ENCODE peak calls at places on chromosomes 6 and 20, in four cellular contexts. R is HEK293T, L is K562, G is GM12878. I is an unnamed sample.

GRCh38 chr20:59723607-59724456 is 119.5 kb downstream of the PHACTR3 start:
- DNase-seq in R (no peak), L (no peak), G (no peak), I (no peak)

GRCh38 chr6:76694779-76695178 is 622.3 kb upstream of the IMPG1 start:
- DNase-seq in R (no peak), L (no peak), G (no peak), I (no peak)

GRCh38 chr20:1225729-1226313 is at the start of gene RAD21L1:
- DNase-seq in R (peak), L (peak), G (no peak), I (no peak)

GRCh38 chr20:52279667-52280180 is 88.1 kb upstream of the ZFP64 start:
- DNase-seq in R (no peak), L (no peak), G (no peak), I (no peak)

GRCh38 chr6:122838060-122838780 is 49.2 kb downstream of the SMPDL3A start:
- DNase-seq in R (peak), L (no peak), G (no peak), I (peak)

GRCh38 chr6:34964564-34964963 is 75.5 kb downstream of the ANKS1A start:
- DNase-seq in R (no peak), L (no peak), G (no peak), I (no peak)

GRCh38 chr6:119313937-119314893 is 35.3 kb downstream of the MAN1A1 start:
- DNase-seq in R (no peak), L (no peak), G (peak), I (no peak)

GRCh38 chr20:2805682-2806350 is 5.4 kb upstream of the CPXM1 start:
- DNase-seq in R (peak), L (peak), G (no peak), I (no peak)

GRCh38 chr6:13412211-13412610 is 75.2 kb downstream of the GFOD1 start:
- DNase-seq in R (no peak), L (no peak), G (no peak), I (no peak)

GRCh38 chr6:11710221-11710836 is 68.3 kb downstream of the ADTRP start:
- DNase-seq in R (no peak), L (no peak), G (no peak), I (no peak)

GRCh38 chr6:42013134-42013516 is 37.2 kb upstream of the TAF8 start:
- DNase-seq in R (no peak), L (no peak), G (no peak), I (no peak)

GRCh38 chr20:18093388-18093787 is 35.7 kb upstream of the OVOL2 start:
- DNase-seq in R (no peak), L (no peak), G (no peak), I (no peak)

GRCh38 chr6:53573299-53573698 is 28.4 kb upstream of the GCLC start:
- DNase-seq in R (no peak), L (peak), G (no peak), I (no peak)

GRCh38 chr6:135054238-135054574 is 416 bp downstream of the HBS1L start:
- DNase-seq in R (no peak), L (peak), G (no peak), I (peak)

GRCh38 chr20:44080646-44081267 is 106.2 kb downstream of the JPH2 start:
- DNase-seq in R (peak), L (peak), G (peak), I (peak)

GRCh38 chr20:52003976-52004375 is 187.6 kb downstream of the ZFP64 start:
- DNase-seq in R (no peak), L (no peak), G (no peak), I (no peak)

GRCh38 chr20:25341716-25342680 is 48.6 kb downstream of the ABHD12 start:
- DNase-seq in R (no peak), L (no peak), G (no peak), I (no peak)

GRCh38 chr20:32179934-32180333 is 27.6 kb downstream of the PLAGL2 start:
- DNase-seq in R (no peak), L (no peak), G (no peak), I (no peak)

GRCh38 chr20:17823382-17824144 is 123.8 kb downstream of the BANF2 start:
- DNase-seq in R (no peak), L (no peak), G (no peak), I (peak)

GRCh38 chr6:43219119-43219518 is 10.2 kb downstream of the DNPH1 start:
- DNase-seq in R (no peak), L (no peak), G (no peak), I (no peak)

GRCh38 chr6:143507358-143508145 is 4.0 kb downstream of the FUCA2 start:
- DNase-seq in R (no peak), L (no peak), G (no peak), I (no peak)

GRCh38 chr20:48684501-48685041 is 143.2 kb downstream of the PREX1 start:
- DNase-seq in R (no peak), L (no peak), G (no peak), I (no peak)

GRCh38 chr6:116512155-116512559 is 718 bp downstream of the CALHM5 start:
- DNase-seq in R (no peak), L (no peak), G (no peak), I (no peak)

GRCh38 chr6:170155464-170156196 is 135.2 kb downstream of the DLL1 start:
- DNase-seq in R (no peak), L (no peak), G (no peak), I (no peak)

GRCh38 chr20:22411568-22412450 is 172.6 kb downstream of the FOXA2 start:
- DNase-seq in R (no peak), L (peak), G (no peak), I (peak)

GRCh38 chr6:109693128-109693527 is 2.0 kb downstream of the FIG4 start:
- DNase-seq in R (no peak), L (no peak), G (no peak), I (no peak)

GRCh38 chr6:97626586-97627441 is 343.8 kb upstream of the MMS22L start:
- DNase-seq in R (peak), L (no peak), G (no peak), I (no peak)

GRCh38 chr20:17499041-17499440 is 32.1 kb downstream of the BFSP1 start:
- DNase-seq in R (no peak), L (no peak), G (no peak), I (no peak)

GRCh38 chr20:57958050-57958420 is 248.2 kb upstream of the PMEPA1 start:
- DNase-seq in R (no peak), L (no peak), G (no peak), I (no peak)

GRCh38 chr20:58847483-58847882 is 3.2 kb downstream of the GNAS-AS1 start:
- DNase-seq in R (no peak), L (no peak), G (no peak), I (no peak)

GRCh38 chr6:163254341-163254835 is 160.1 kb upstream of the QKI start:
- DNase-seq in R (no peak), L (no peak), G (no peak), I (no peak)

GRCh38 chr6:166379800-166380199 is 2.9 kb downstream of the MPC1 start:
- DNase-seq in R (no peak), L (no peak), G (no peak), I (no peak)
- TF ChIP-seq TARDBP in R (no peak), L (no peak), G (no peak), I (no peak)

GRCh38 chr6:37858363-37858762 is 38.8 kb downstream of the ZFAND3 start:
- DNase-seq in R (no peak), L (no peak), G (no peak), I (no peak)

GRCh38 chr6:37862415-37862814 is 42.9 kb downstream of the ZFAND3 start:
- DNase-seq in R (no peak), L (no peak), G (no peak), I (no peak)

GRCh38 chr6:37861452-37861851 is 41.9 kb downstream of the ZFAND3 start:
- DNase-seq in R (no peak), L (no peak), G (no peak), I (no peak)

GRCh38 chr6:37862992-37863391 is 43.5 kb downstream of the ZFAND3 start:
- DNase-seq in R (no peak), L (no peak), G (no peak), I (no peak)

DNA sequence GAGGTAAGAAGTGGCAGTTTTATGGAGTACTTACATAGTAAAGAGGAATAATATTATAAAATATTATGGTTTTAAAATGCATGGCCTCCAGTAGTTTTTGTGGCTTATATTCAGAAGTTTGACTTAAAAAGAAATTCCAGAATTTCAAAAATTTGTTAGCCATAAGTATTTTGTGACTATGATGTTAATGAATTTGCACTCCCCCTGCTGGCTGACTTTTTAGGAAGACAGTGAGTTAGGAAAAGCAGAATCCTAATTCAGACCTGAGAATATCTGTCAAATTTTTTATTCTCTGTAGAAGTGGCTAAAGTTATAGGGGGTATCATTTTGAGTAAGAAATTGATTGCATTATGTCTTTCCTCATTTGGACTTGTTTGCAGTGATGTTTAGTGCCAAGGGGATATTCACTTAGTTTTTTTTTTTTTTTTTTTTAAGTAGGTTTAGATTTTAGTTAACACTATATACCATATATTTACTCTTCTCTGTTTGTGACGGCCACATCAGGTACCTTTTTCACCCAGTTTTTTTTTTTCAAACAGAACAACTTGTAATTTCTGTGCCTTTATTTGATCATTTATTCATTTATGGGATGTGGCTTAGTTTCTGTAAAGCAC is 40.8 kb downstream of the ZFAND3 start:
- DNase-seq in R (peak), L (peak), G (no peak), I (peak)
- TF ChIP-seq TARDBP in R (no peak), L (no peak), G (no peak), I (no peak)

DNA sequence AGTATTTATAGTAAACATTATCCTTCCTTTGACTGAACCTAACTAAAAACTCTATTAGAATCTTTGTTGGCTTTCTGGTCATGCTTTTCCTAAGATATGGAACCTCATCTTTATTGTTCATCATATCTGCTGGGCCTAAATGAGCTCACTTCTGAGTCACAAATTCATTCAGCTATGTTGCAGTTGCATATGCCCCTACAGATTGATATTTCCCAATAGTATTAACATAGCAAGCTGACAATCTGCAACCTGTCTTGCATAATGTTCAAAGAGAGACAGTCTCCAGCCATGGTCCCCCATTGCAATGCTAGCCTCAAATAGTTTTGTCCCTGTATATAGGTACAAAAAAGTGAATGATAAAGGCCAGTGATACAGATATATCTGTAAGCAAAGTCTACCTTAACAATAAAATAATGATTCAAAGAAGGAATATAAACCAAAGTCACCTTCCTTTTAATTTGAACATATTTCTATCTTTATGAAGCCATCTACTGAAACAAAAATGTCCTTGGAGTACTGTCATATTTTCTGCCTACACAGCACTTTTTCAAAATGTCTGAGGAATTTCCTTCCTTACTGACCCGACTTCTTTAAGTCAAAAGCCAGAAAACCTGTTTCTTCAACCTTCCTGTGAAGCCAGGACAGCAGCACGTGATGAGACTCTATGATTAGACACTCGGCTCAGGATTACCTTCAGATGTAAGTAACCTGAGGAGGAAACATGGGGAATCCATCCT is 140.7 kb downstream of the UBE3D start:
- DNase-seq in R (no peak), L (no peak), G (no peak), I (no peak)
- TF ChIP-seq TARDBP in R (no peak), L (no peak), G (no peak), I (no peak)

DNA sequence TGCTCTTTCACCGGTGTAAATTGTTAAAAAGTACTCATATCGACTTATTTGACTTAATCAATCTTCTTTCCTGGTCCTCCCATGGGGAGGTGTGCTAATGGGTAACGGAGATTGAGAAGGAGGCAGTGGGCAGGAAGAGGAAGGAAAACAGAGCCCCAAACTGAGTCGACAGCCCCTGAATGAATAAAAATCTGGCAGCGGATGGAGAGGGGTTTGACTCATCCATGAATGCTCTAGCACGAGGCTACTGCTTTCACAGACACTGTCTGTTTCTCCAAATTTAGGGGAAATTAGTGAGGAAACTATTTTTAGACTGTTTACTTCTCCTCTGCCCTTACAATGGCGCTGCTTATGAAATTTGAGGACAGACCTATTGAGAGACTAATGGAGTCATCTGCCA is 142.2 kb upstream of the ATXN1 start:
- DNase-seq in R (no peak), L (no peak), G (no peak), I (no peak)
- TF ChIP-seq TARDBP in R (no peak), L (no peak), G (no peak), I (no peak)